ENCODE peak calls at places on chromosomes 13 and 19, in nine cellular contexts. U, F, D, B, E, T, P, C and I are unnamed samples.

GRCh38 chr19:28710278-28710677 is 502.7 kb downstream of the UQCRFS1 start:
- DNase-seq in U (no peak), F (no peak), D (no peak), B (peak), E (no peak), T (peak), P (no peak), C (peak), I (peak)

GRCh38 chr19:1223018-1223855 is 14.6 kb downstream of the CBARP start:
- DNase-seq in U (no peak), F (no peak), D (no peak), B (no peak), E (no peak), T (peak), P (no peak), C (peak), I (no peak)

GRCh38 chr19:11244846-11245589 is 5.6 kb downstream of the ANGPTL8 start:
- DNase-seq in U (no peak), F (no peak), D (no peak), B (no peak), E (no peak), T (no peak), P (no peak), C (no peak), I (no peak)

GRCh38 chr19:42323852-42324654 is 1.4 kb upstream of the MEGF8 start:
- DNase-seq in U (no peak), F (no peak), D (no peak), B (no peak), E (no peak), T (peak), P (no peak), C (no peak), I (no peak)

GRCh38 chr19:489418-490196 is 6.7 kb upstream of the MADCAM1 start:
- DNase-seq in U (no peak), F (no peak), D (no peak), B (peak), E (no peak), T (no peak), P (no peak), C (peak), I (no peak)

GRCh38 chr13:40114305-40114896 is 458.9 kb downstream of the COG6 start:
- DNase-seq in U (no peak), F (no peak), D (no peak), B (no peak), E (no peak), T (no peak), P (no peak), C (no peak), I (no peak)

GRCh38 chr19:48556163-48556562 is 4.2 kb downstream of the SULT2B1 start:
- DNase-seq in U (no peak), F (no peak), D (no peak), B (peak), E (no peak), T (peak), P (no peak), C (no peak), I (no peak)

GRCh38 chr19:6297202-6297601 is 17.4 kb upstream of the MLLT1 start:
- DNase-seq in U (no peak), F (no peak), D (no peak), B (no peak), E (no peak), T (no peak), P (no peak), C (no peak), I (no peak)

GRCh38 chr19:56476671-56477428 is at the start of gene ZNF667:
- DNase-seq in U (no peak), F (no peak), D (no peak), B (peak), E (no peak), T (no peak), P (peak), C (no peak), I (no peak)

GRCh38 chr19:5016781-5017180 is 47.9 kb downstream of the KDM4B start:
- DNase-seq in U (no peak), F (no peak), D (no peak), B (no peak), E (no peak), T (no peak), P (no peak), C (peak), I (no peak)

GRCh38 chr13:44140146-44140545 is 233.5 kb upstream of the SERP2 start:
- DNase-seq in U (no peak), F (no peak), D (peak), B (no peak), E (no peak), T (no peak), P (no peak), C (no peak), I (peak)

GRCh38 chr19:14517840-14518505 is at the start of gene DNAJB1:
- DNase-seq in U (no peak), F (peak), D (peak), B (peak), E (peak), T (peak), P (peak), C (peak), I (peak)

GRCh38 chr13:73708393-73708985 is 425.7 kb downstream of the KLF12 start:
- DNase-seq in U (no peak), F (peak), D (peak), B (peak), E (peak), T (peak), P (peak), C (peak), I (no peak)

GRCh38 chr19:15551183-15552004 is 43.1 kb downstream of the CYP4F22 start:
- DNase-seq in U (peak), F (peak), D (peak), B (peak), E (no peak), T (peak), P (no peak), C (no peak), I (peak)

GRCh38 chr19:4730740-4731171 is 7.1 kb upstream of the DPP9 start:
- DNase-seq in U (peak), F (peak), D (no peak), B (peak), E (no peak), T (peak), P (no peak), C (peak), I (no peak)

GRCh38 chr19:49019242-49019932 is 2.5 kb upstream of the LHB start:
- DNase-seq in U (peak), F (peak), D (peak), B (peak), E (peak), T (peak), P (no peak), C (peak), I (peak)

GRCh38 chr19:18157465-18158063 is 4.6 kb downstream of the PIK3R2 start:
- DNase-seq in U (no peak), F (no peak), D (no peak), B (no peak), E (no peak), T (no peak), P (peak), C (no peak), I (no peak)

GRCh38 chr19:29943615-29944014 is 1.6 kb downstream of the URI1 start:
- DNase-seq in U (no peak), F (no peak), D (no peak), B (no peak), E (no peak), T (no peak), P (no peak), C (no peak), I (no peak)

GRCh38 chr13:97259787-97260641 is 37.9 kb downstream of the MBNL2 start:
- DNase-seq in U (no peak), F (no peak), D (no peak), B (no peak), E (no peak), T (no peak), P (no peak), C (no peak), I (no peak)

GRCh38 chr19:13160557-13160956 is 10.3 kb downstream of the IER2 start:
- DNase-seq in U (no peak), F (no peak), D (peak), B (peak), E (no peak), T (no peak), P (no peak), C (peak), I (no peak)

GRCh38 chr13:89115307-89115706 is 1444.1 kb downstream of the SLITRK5 start:
- DNase-seq in U (no peak), F (no peak), D (no peak), B (no peak), E (no peak), T (no peak), P (no peak), C (no peak), I (no peak)

GRCh38 chr19:33214621-33215020 is 11.0 kb downstream of the SLC7A10 start:
- DNase-seq in U (no peak), F (no peak), D (no peak), B (peak), E (no peak), T (peak), P (no peak), C (peak), I (peak)

GRCh38 chr19:38666662-38667448 is 19.4 kb downstream of the ACTN4 start:
- DNase-seq in U (no peak), F (no peak), D (no peak), B (peak), E (no peak), T (peak), P (no peak), C (peak), I (peak)

GRCh38 chr19:28934626-28935025 is 278.3 kb downstream of the UQCRFS1 start:
- DNase-seq in U (no peak), F (no peak), D (no peak), B (peak), E (no peak), T (no peak), P (no peak), C (no peak), I (no peak)

GRCh38 chr13:41017153-41017552 is 2.0 kb downstream of the ELF1 start:
- DNase-seq in U (no peak), F (no peak), D (peak), B (no peak), E (no peak), T (peak), P (peak), C (no peak), I (no peak)

GRCh38 chr19:9945319-9945966 is 9.1 kb upstream of the OLFM2 start:
- DNase-seq in U (no peak), F (no peak), D (peak), B (peak), E (peak), T (no peak), P (peak), C (no peak), I (no peak)

GRCh38 chr19:6740589-6741348 is 1.3 kb downstream of the TRIP10 start:
- DNase-seq in U (no peak), F (no peak), D (no peak), B (peak), E (peak), T (peak), P (no peak), C (peak), I (peak)

GRCh38 chr19:2268861-2269243 is 12.6 kb upstream of the JSRP1 start:
- DNase-seq in U (no peak), F (no peak), D (no peak), B (no peak), E (no peak), T (no peak), P (no peak), C (no peak), I (no peak)

GRCh38 chr19:45824531-45825262 is 9.6 kb upstream of the RSPH6A start:
- DNase-seq in U (no peak), F (no peak), D (no peak), B (no peak), E (no peak), T (no peak), P (no peak), C (no peak), I (no peak)

GRCh38 chr19:48780684-48781391 is 25.5 kb downstream of the FGF21 start:
- DNase-seq in U (no peak), F (no peak), D (peak), B (no peak), E (no peak), T (peak), P (no peak), C (peak), I (no peak)

GRCh38 chr13:43432948-43433347 is 353.8 kb downstream of the ENOX1 start:
- DNase-seq in U (no peak), F (no peak), D (no peak), B (no peak), E (no peak), T (no peak), P (no peak), C (no peak), I (no peak)

GRCh38 chr13:73970413-73971055 is 163.7 kb downstream of the KLF12 start:
- DNase-seq in U (no peak), F (no peak), D (no peak), B (no peak), E (no peak), T (no peak), P (peak), C (no peak), I (no peak)

GRCh38 chr19:8393192-8393870 is 3.2 kb downstream of the RAB11B start:
- DNase-seq in U (no peak), F (no peak), D (no peak), B (no peak), E (no peak), T (no peak), P (no peak), C (no peak), I (no peak)

GRCh38 chr13:95536629-95537241 is 15.8 kb upstream of the CLDN10 start:
- DNase-seq in U (no peak), F (no peak), D (no peak), B (no peak), E (no peak), T (no peak), P (no peak), C (peak), I (no peak)

GRCh38 chr19:8557637-8558238 is 19.5 kb downstream of the MYO1F start:
- DNase-seq in U (no peak), F (no peak), D (no peak), B (no peak), E (no peak), T (no peak), P (no peak), C (peak), I (no peak)

GRCh38 chr19:41753159-41753558 is 2.2 kb upstream of the CEACAM6 start:
- DNase-seq in U (peak), F (peak), D (peak), B (peak), E (no peak), T (peak), P (no peak), C (peak), I (peak)

GRCh38 chr13:56166864-56167263 is 973.9 kb upstream of the PRR20A start:
- DNase-seq in U (no peak), F (no peak), D (no peak), B (no peak), E (no peak), T (no peak), P (no peak), C (no peak), I (no peak)